ENCODE peak calls at places on chromosome 14, in seven cellular contexts. M is upper lobe of left lung, V is RWPE2, E is SJSA1, H is brain microvascular endothelial cell, U is body of pancreas, O is heart left ventricle. P is an unnamed sample.

GRCh38 chr14:28243600-28243999 is 523.0 kb upstream of the FOXG1 start:
- DNase-seq in V (no peak), E (no peak), U (no peak), H (no peak), O (no peak), M (no peak), P (no peak)

GRCh38 chr14:106207316-106207715 is 680.9 kb downstream of the TMEM121 start:
- DNase-seq in V (no peak), E (no peak), M (no peak), H (no peak), O (no peak), U (no peak), P (no peak)

GRCh38 chr14:70821916-70822705 is 12.8 kb upstream of the MAP3K9 start:
- DNase-seq in U (peak; percentile 55), V (no peak), M (peak; percentile 91), H (peak; percentile 18), E (peak; percentile 24), O (peak; percentile 64), P (no peak)

GRCh38 chr14:65098586-65098985 is 3.7 kb downstream of the MAX start:
- DNase-seq in H (no peak), M (no peak), O (no peak), V (no peak), E (no peak), U (no peak), P (no peak)

GRCh38 chr14:65360144-65360784 is 52.3 kb upstream of the FUT8 start:
- DNase-seq in U (no peak), V (no peak), E (no peak), M (no peak), H (no peak), O (no peak), P (no peak)

GRCh38 chr14:96461950-96462798 is 40.0 kb upstream of the PAPOLA start:
- DNase-seq in V (no peak), M (no peak), O (no peak), U (peak; percentile 82), E (no peak), H (no peak), P (no peak)

GRCh38 chr14:68146812-68147211 is 327.2 kb downstream of the RAD51B start:
- DNase-seq in O (no peak), E (peak; percentile 84), M (no peak), V (no peak), H (peak; percentile 94), U (no peak), P (peak; percentile 82)

GRCh38 chr14:55580401-55581010 is 499 bp downstream of the KTN1 start:
- DNase-seq in O (peak; percentile 63), M (peak; percentile 91), E (peak; percentile 57), V (no peak), U (peak; percentile 47), H (no peak), P (peak; percentile 19)

GRCh38 chr14:78356406-78356805 is 186.2 kb downstream of the NRXN3 start:
- DNase-seq in H (no peak), V (no peak), M (no peak), E (no peak), U (no peak), O (no peak), P (no peak)

GRCh38 chr14:103537175-103537990 is 8.4 kb downstream of the TRMT61A start:
- DNase-seq in V (no peak), H (no peak), O (no peak), U (no peak), E (no peak), M (no peak), P (no peak)

GRCh38 chr14:22489247-22489551 is 99.8 kb downstream of the DAD1 start:
- DNase-seq in O (peak; percentile 42), M (no peak), U (no peak), E (no peak), H (no peak), V (no peak), P (no peak)

GRCh38 chr14:48575772-48576171 is 900.4 kb upstream of the MDGA2 start:
- DNase-seq in H (no peak), O (no peak), E (no peak), V (no peak), M (no peak), U (peak; percentile 6), P (no peak)

GRCh38 chr14:97459180-97459579 is 662.0 kb downstream of the VRK1 start:
- DNase-seq in H (no peak), M (no peak), E (no peak), V (no peak), O (no peak), U (no peak), P (no peak)

GRCh38 chr14:34007902-34008301 is 57.0 kb upstream of the EGLN3 start:
- DNase-seq in V (no peak), M (no peak), O (no peak), U (no peak), E (no peak), H (no peak), P (no peak)

GRCh38 chr14:69363055-69363454 is 35.0 kb downstream of the ERH start:
- DNase-seq in V (no peak), E (no peak), M (peak; percentile 15), U (peak; percentile 31), H (peak; percentile 21), O (peak; percentile 39), P (no peak)

GRCh38 chr14:76926521-76927251 is 100.5 kb downstream of the LRRC74A start:
- DNase-seq in U (no peak), E (no peak), H (peak; percentile 54), V (no peak), M (no peak), O (peak; percentile 73), P (no peak)

GRCh38 chr14:92677087-92677668 is 71.2 kb downstream of the LGMN start:
- DNase-seq in U (no peak), M (no peak), H (no peak), O (no peak), V (no peak), E (no peak), P (no peak)

GRCh38 chr14:101492716-101493115 is 68.6 kb upstream of the DIO3 start:
- DNase-seq in E (no peak), V (peak; percentile 59), U (no peak), H (no peak), M (peak; percentile 75), O (peak; percentile 9), P (peak; percentile 14)

DNA sequence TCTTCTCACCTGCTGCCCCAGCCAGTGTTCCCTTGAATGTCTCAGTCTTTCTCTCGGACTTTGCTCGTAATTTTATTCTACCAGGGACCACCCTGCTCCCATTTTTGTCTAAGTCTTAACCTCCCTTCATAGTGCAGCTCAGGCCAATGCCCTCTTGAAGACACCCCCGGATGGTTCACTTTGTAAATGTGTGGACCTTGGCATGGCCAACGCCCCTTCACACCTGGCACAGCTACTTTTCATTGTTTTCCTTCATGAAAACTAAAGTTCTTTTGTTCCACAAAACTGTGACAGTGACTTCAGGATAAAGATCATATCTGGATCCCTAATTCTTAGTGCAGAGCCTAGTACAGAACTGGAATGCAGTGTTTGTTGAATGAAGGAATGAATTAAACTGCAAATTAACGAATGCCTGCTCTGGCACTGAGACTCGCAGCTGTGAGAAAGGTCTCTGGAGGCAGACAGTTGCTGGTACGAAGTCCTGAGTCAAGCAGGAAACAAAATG is 3.5 kb upstream of the RNASE4 start:
- DNase-seq in O (no peak), M (no peak), V (no peak), E (no peak), U (peak; percentile 67), H (no peak), P (no peak)
- H3K4me3 ChIP-seq in O (peak overlapping the region; percentile 68), M (peak overlapping the region; percentile 78), V (peak overlapping the region; percentile 80), E (peak overlapping the region; percentile 65), U (no peak overlapping the region), H (peak overlapping the region; percentile 88), P (peak overlapping the region; percentile 83)

DNA sequence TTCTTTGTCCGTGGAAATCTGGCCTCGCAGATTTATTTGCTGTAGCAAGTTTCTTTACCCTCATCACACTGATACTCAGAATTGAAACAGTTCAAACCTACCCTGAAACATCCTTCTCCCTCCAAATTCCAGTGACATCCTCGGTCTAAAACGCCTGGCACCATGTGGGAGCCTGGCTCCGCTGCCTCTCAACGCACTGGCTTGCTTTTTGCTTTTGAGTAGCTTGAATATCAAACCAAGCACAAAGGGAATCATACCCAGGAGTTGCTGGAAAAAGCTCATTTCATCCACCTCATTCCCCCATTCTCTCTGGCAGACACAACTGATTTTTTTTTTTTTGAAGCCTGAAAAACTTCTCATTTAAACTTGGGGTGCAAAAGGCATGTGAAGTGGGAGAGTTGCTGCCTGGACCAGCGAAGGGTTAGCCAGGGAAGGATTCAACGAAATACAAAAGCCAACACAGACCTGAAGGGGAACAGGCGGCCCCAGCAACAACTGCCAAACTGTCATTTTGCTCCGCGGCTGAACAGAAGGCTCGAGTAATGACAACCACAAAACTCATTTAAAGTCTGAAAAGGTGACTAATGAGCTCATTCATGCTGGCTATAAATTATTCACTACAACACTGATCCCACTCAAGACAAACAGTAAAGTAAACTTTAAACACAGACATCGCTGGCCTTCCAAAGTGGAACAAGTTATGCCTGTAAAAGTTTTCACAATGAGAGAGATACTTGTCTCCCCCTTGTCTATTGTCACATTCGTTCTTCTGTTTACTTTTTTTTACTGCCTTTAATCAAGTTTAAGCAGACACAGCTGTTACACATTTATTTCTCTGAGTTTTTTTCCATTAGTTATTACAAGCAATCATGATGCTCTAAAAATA is 12.4 kb upstream of the FOXN3 start:
- DNase-seq in O (no peak), H (no peak), U (peak; percentile 38), M (no peak), V (no peak), E (peak; percentile 77), P (no peak)
- H3K27ac ChIP-seq in O (peak overlapping the region; percentile 60), H (peak overlapping the region; percentile 74), U (peak overlapping the region; percentile 27), M (peak overlapping the region; percentile 52), V (peak overlapping the region; percentile 92), E (peak overlapping the region; percentile 83), P (peak overlapping the region; percentile 81)

GRCh38 chr14:89011727-89012271 is 187.3 kb downstream of the TTC8 start:
- DNase-seq in M (no peak), V (no peak), H (no peak), O (no peak), U (no peak), E (no peak), P (no peak)
- H3K4me3 ChIP-seq in M (peak overlapping the region; percentile 17), V (no peak overlapping the region), H (no peak overlapping the region), O (no peak overlapping the region), U (peak overlapping the region; percentile 13), E (no peak overlapping the region), P (no peak overlapping the region)

GRCh38 chr14:89185919-89186849 is 230.8 kb downstream of the FOXN3 start:
- DNase-seq in M (no peak), U (no peak), O (no peak), V (no peak), E (peak; percentile 58), H (peak; percentile 49), P (no peak)

GRCh38 chr14:89188492-89188891 is 228.5 kb downstream of the FOXN3 start:
- DNase-seq in V (no peak), M (no peak), H (no peak), E (no peak), O (no peak), U (no peak), P (no peak)

GRCh38 chr14:89184952-89185351 is 232.1 kb downstream of the FOXN3 start:
- DNase-seq in O (no peak), E (no peak), H (no peak), V (no peak), U (no peak), M (no peak), P (no peak)

GRCh38 chr14:89186850-89187376 is 230.1 kb downstream of the FOXN3 start:
- DNase-seq in M (no peak), O (no peak), U (peak; percentile 65), V (no peak), E (no peak), H (no peak), P (no peak)

DNA sequence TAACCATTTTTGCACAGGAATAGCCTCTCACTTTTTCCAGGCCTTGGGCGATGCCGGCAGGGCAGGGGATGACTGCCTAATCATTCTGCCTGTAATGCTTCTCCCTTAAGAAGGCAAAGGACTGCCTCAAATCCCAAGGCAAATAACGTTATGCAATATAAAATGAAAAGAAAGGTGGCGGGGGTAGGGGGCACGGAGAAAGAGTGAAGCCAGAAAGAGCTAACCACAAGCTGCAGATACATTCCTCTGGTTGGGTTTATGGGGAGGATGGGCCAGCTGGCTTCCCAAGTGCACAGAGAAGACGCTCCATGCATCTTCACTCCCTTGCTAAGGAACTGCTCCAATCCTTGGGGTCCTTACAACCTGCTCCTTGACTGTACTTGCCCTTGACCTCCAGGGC is 229.5 kb downstream of the FOXN3 start:
- DNase-seq in V (no peak), H (no peak), O (no peak), U (no peak), E (no peak), M (no peak), P (no peak)
- H3K27ac ChIP-seq in V (no peak overlapping the region), H (no peak overlapping the region), O (peak overlapping the region; percentile 68), U (no peak overlapping the region), E (no peak overlapping the region), M (no peak overlapping the region), P (no peak overlapping the region)